ENCODE peak calls at places on chromosomes 13 and 19, in eight cellular contexts. Z is GM12878, Q is WTC11, J is A549, O is endothelial cell of umbilical vein, W is HepG2, R is SK-N-SH, H is K562. C is an unnamed sample.

GRCh38 chr19:6963937-6964336 is 57.3 kb downstream of the MBD3L2B start:
- DNase-seq in Z (no peak), Q (peak), O (no peak), H (peak), R (no peak), W (no peak), J (no peak), C (peak)

GRCh38 chr19:23914402-23915286 is at the start of gene ZNF726:
- DNase-seq in J (peak), W (no peak), H (peak), O (peak), R (peak), Z (peak), Q (no peak), C (peak)

GRCh38 chr13:60745343-60745742 is 348.3 kb downstream of the TDRD3 start:
- DNase-seq in Z (no peak), W (no peak), O (no peak), H (no peak), R (no peak), J (no peak), Q (no peak), C (no peak)

GRCh38 chr13:102825921-102826706 is 19.7 kb upstream of the ERCC5 start:
- DNase-seq in Z (no peak), W (no peak), H (no peak), J (no peak), R (no peak), Q (no peak), O (peak), C (peak)

GRCh38 chr13:32829676-32830091 is 186.5 kb upstream of the KL start:
- DNase-seq in J (peak), O (no peak), Z (no peak), Q (no peak), H (no peak), W (no peak), R (no peak), C (no peak)

GRCh38 chr13:84433024-84433423 is 550.8 kb upstream of the SLITRK1 start:
- DNase-seq in Q (no peak), O (no peak), W (no peak), H (no peak), Z (no peak), J (no peak), R (no peak), C (no peak)

GRCh38 chr13:61187471-61187870 is 228.2 kb downstream of the PCDH20 start:
- DNase-seq in W (no peak), Z (no peak), O (no peak), Q (no peak), H (no peak), R (no peak), J (no peak), C (no peak)

GRCh38 chr19:29393915-29394460 is 131.8 kb upstream of the VSTM2B start:
- DNase-seq in R (no peak), H (no peak), J (no peak), Z (no peak), Q (no peak), W (no peak), O (no peak), C (no peak)

GRCh38 chr19:23709347-23709746 is 22.3 kb upstream of the ZNF675 start:
- DNase-seq in J (no peak), H (no peak), Z (no peak), O (no peak), W (no peak), R (no peak), Q (no peak), C (no peak)

GRCh38 chr13:86918682-86919081 is 752.5 kb upstream of the SLITRK5 start:
- DNase-seq in Q (no peak), H (no peak), R (no peak), Z (no peak), W (no peak), J (no peak), O (no peak), C (no peak)

GRCh38 chr19:35135389-35135909 is 590 bp upstream of the LGI4 start:
- DNase-seq in H (peak), Q (peak), J (peak), W (peak), R (peak), Z (no peak), O (peak), C (peak)

GRCh38 chr19:10260141-10260584 is 8.1 kb downstream of the MRPL4 start:
- DNase-seq in J (no peak), Q (no peak), W (peak), O (no peak), Z (no peak), H (no peak), R (no peak), C (peak)

GRCh38 chr19:42426643-42427042 is 545 bp downstream of the LIPE start:
- DNase-seq in H (no peak), J (no peak), Q (no peak), W (no peak), Z (no peak), O (no peak), R (no peak), C (no peak)

GRCh38 chr19:9008667-9009066 is 1.5 kb downstream of the MUC16 start:
- DNase-seq in W (no peak), Z (no peak), J (no peak), R (no peak), Q (no peak), H (no peak), O (no peak), C (no peak)

GRCh38 chr19:18273566-18274302 is 518 bp downstream of the IQCN start:
- DNase-seq in O (no peak), J (no peak), W (no peak), H (no peak), Z (no peak), R (no peak), Q (no peak), C (no peak)

GRCh38 chr19:54297759-54298305 is 15.1 kb downstream of the LILRA5 start:
- DNase-seq in R (no peak), Z (no peak), Q (no peak), W (no peak), H (peak), J (peak), O (no peak), C (peak)

GRCh38 chr13:110644892-110645521 is 29.7 kb downstream of the NAXD start:
- DNase-seq in Q (peak), R (peak), O (peak), W (no peak), H (no peak), Z (no peak), J (peak), C (peak)

GRCh38 chr13:67278230-67278629 is 48.1 kb upstream of the PCDH9 start:
- DNase-seq in H (no peak), J (no peak), O (no peak), Z (no peak), Q (no peak), R (no peak), W (no peak), C (no peak)
- TF ChIP-seq MAX in H (no peak), J (no peak), O (no peak), Z (no peak), Q (no peak), R (no peak), W (no peak), C (no peak)

DNA sequence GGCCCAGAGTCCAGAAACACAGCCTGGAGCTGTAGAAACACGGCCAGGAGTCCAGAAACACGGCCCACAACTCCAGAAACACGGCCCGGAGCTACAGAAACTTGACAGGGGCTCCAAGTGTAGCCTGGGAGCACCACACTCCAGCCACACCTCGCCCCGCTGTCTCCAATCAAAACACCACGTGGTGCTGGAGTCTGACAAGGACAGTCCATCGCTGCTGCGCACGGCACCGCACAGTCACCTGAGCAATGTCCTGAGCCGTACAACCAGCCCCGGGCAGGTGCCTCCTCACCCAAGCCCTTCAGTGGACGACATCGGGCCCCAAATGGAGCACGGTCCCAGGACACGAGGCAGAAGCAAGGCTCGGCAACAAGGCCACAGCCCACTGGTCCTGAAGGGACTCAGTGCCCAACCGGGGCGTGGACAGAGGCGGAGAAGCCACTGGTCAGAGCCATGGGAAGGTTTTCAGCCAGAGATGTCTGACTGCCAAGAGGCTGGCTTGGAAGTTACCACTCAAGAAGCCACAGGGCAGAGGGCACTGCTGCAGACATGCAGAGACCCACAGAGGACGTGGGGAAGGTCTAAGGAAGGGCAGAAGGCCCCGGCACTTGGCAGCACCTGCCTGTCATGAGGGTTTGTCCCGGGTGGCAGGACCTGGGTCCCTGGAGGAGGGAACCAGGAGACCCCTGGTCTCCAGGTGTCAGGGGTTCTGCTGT is 19.7 kb upstream of the PLPP2 start:
- DNase-seq in J (no peak), R (peak), O (no peak), Q (no peak), Z (no peak), W (no peak), H (no peak), C (no peak)
- TF ChIP-seq MAX in J (no peak), R (no peak), O (no peak), Q (no peak), Z (no peak), W (no peak), H (no peak), C (no peak)

GRCh38 chr19:14674764-14675163 is at the start of gene ADGRE3:
- DNase-seq in Z (no peak), O (no peak), R (no peak), J (no peak), W (no peak), Q (no peak), H (no peak), C (peak)

GRCh38 chr19:14673088-14673487 is 1.6 kb downstream of the ADGRE3 start:
- DNase-seq in W (no peak), Z (no peak), O (no peak), J (no peak), H (no peak), Q (no peak), R (no peak), C (no peak)

GRCh38 chr19:14670408-14670807 is 4.2 kb downstream of the ADGRE3 start:
- DNase-seq in W (no peak), Q (no peak), Z (no peak), H (no peak), J (no peak), O (no peak), R (no peak), C (no peak)

GRCh38 chr19:14669940-14670339 is 4.7 kb downstream of the ADGRE3 start:
- DNase-seq in Z (no peak), W (no peak), J (no peak), R (no peak), O (no peak), Q (no peak), H (no peak), C (no peak)

GRCh38 chr19:14672043-14672872 is 2.4 kb downstream of the ADGRE3 start:
- DNase-seq in Q (no peak), H (no peak), W (no peak), O (no peak), J (no peak), R (no peak), Z (no peak), C (peak)
- TF ChIP-seq MAX in Q (no peak), H (no peak), W (no peak), O (no peak), J (no peak), R (no peak), Z (no peak), C (no peak)

DNA sequence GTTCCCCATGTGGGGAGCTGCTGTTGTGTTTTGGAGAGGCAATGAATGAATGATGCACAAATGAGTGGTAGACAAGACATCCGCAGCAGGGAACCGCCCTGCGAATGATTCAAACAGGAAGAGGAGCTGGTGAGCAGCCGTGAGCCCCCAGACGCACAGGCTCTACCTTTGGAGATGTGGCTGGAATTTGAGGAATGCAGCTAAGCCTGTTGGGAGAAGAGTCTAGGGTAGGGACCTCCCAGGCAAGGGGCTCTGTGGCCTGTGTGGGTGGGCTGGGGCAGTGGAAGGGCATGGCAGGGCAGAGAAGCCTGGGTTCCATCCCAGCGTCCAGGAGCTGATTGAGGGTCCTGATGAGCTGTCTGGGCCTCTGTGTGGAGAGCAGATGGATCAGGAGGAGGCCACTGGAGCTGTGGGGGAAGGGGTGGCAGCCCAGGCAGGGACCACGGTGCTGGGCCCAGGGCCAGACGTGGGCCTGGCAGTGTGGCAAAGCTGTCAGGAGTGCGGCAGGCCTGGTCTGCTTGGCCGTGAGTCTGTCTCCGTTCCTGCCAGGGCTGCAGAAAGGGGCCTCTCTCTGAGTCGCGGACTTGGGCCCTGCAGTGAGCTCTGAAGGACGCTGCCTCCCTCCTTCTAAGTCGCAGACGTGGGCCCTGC is 41.8 kb upstream of the DCUN1D2 start:
- DNase-seq in J (no peak), Z (no peak), H (no peak), W (no peak), O (no peak), Q (peak), R (no peak), C (no peak)
- TF ChIP-seq MAX in J (no peak), Z (no peak), H (no peak), W (no peak), O (no peak), Q (no peak), R (no peak), C (no peak)

C was measured in NB4.